ENCODE peak calls at places on chromosomes 12 and 14, in eight cellular contexts. One of them, this sample, is unnamed. For H3K4me1, the result is how much of the 10 kb centered on the place peaks cover.

GRCh38 chr12:51025182-51025747 is 919 bp downstream of the SLC11A2 start:
- DNase-seq in stomach: no peak
- DNase-seq in colonic mucosa: no peak
- DNase-seq in heart left ventricle: no peak
- DNase-seq in psoas muscle: no peak
- DNase-seq in cardiac muscle cell: no peak
- DNase-seq in GM23248: no peak
- DNase-seq in naive thymus-derived CD4-positive, alpha-beta T cell: no peak
- DNase-seq in this sample: no peak

GRCh38 chr14:91911474-91912032 is 35.9 kb downstream of the FBLN5 start:
- DNase-seq in psoas muscle: no peak
- DNase-seq in GM23248: peak
- DNase-seq in naive thymus-derived CD4-positive, alpha-beta T cell: peak
- DNase-seq in cardiac muscle cell: peak
- DNase-seq in colonic mucosa: peak
- DNase-seq in heart left ventricle: no peak
- DNase-seq in stomach: peak
- DNase-seq in this sample: peak

GRCh38 chr12:132285991-132286681 is 43.3 kb downstream of the GALNT9 start:
- DNase-seq in heart left ventricle: peak
- DNase-seq in stomach: peak
- DNase-seq in colonic mucosa: peak
- DNase-seq in psoas muscle: peak
- DNase-seq in GM23248: peak
- DNase-seq in cardiac muscle cell: peak
- DNase-seq in naive thymus-derived CD4-positive, alpha-beta T cell: no peak
- DNase-seq in this sample: no peak

GRCh38 chr12:107163413-107163812 is 70.1 kb upstream of the CRY1 start:
- DNase-seq in psoas muscle: no peak
- DNase-seq in naive thymus-derived CD4-positive, alpha-beta T cell: no peak
- DNase-seq in GM23248: peak
- DNase-seq in cardiac muscle cell: no peak
- DNase-seq in colonic mucosa: no peak
- DNase-seq in heart left ventricle: no peak
- DNase-seq in stomach: no peak
- DNase-seq in this sample: no peak

GRCh38 chr14:61240206-61240605 is 40.9 kb downstream of the TMEM30B start:
- DNase-seq in colonic mucosa: no peak
- DNase-seq in heart left ventricle: no peak
- DNase-seq in psoas muscle: no peak
- DNase-seq in cardiac muscle cell: no peak
- DNase-seq in GM23248: no peak
- DNase-seq in naive thymus-derived CD4-positive, alpha-beta T cell: no peak
- DNase-seq in stomach: no peak
- DNase-seq in this sample: no peak

GRCh38 chr12:6390084-6390799 is 6.3 kb downstream of the LTBR start:
- DNase-seq in heart left ventricle: no peak
- DNase-seq in naive thymus-derived CD4-positive, alpha-beta T cell: no peak
- DNase-seq in psoas muscle: no peak
- DNase-seq in stomach: no peak
- DNase-seq in GM23248: no peak
- DNase-seq in cardiac muscle cell: no peak
- DNase-seq in colonic mucosa: peak
- DNase-seq in this sample: no peak

GRCh38 chr14:50874842-50875241 is 3.0 kb downstream of the ABHD12B start:
- DNase-seq in cardiac muscle cell: no peak
- DNase-seq in stomach: no peak
- DNase-seq in colonic mucosa: no peak
- DNase-seq in psoas muscle: no peak
- DNase-seq in GM23248: no peak
- DNase-seq in naive thymus-derived CD4-positive, alpha-beta T cell: no peak
- DNase-seq in heart left ventricle: no peak
- DNase-seq in this sample: no peak

GRCh38 chr14:57319636-57320035 is 50.9 kb downstream of the AP5M1 start:
- DNase-seq in naive thymus-derived CD4-positive, alpha-beta T cell: no peak
- DNase-seq in stomach: no peak
- DNase-seq in GM23248: peak
- DNase-seq in heart left ventricle: no peak
- DNase-seq in colonic mucosa: no peak
- DNase-seq in cardiac muscle cell: no peak
- DNase-seq in psoas muscle: no peak
- DNase-seq in this sample: no peak

GRCh38 chr14:103749860-103750259 is 34.2 kb downstream of the ZFYVE21 start:
- DNase-seq in GM23248: no peak
- DNase-seq in colonic mucosa: no peak
- DNase-seq in heart left ventricle: no peak
- DNase-seq in stomach: no peak
- DNase-seq in psoas muscle: no peak
- DNase-seq in cardiac muscle cell: no peak
- DNase-seq in naive thymus-derived CD4-positive, alpha-beta T cell: no peak
- DNase-seq in this sample: no peak

GRCh38 chr14:30195946-30196345 is 268.3 kb upstream of the PRKD1 start:
- DNase-seq in naive thymus-derived CD4-positive, alpha-beta T cell: no peak
- DNase-seq in colonic mucosa: no peak
- DNase-seq in heart left ventricle: no peak
- DNase-seq in psoas muscle: no peak
- DNase-seq in GM23248: peak
- DNase-seq in stomach: no peak
- DNase-seq in cardiac muscle cell: peak
- DNase-seq in this sample: no peak

GRCh38 chr14:56752428-56752827 is 57.9 kb downstream of the OTX2 start:
- DNase-seq in cardiac muscle cell: no peak
- DNase-seq in colonic mucosa: no peak
- DNase-seq in GM23248: no peak
- DNase-seq in stomach: no peak
- DNase-seq in naive thymus-derived CD4-positive, alpha-beta T cell: no peak
- DNase-seq in psoas muscle: no peak
- DNase-seq in heart left ventricle: no peak
- DNase-seq in this sample: no peak

GRCh38 chr14:99378782-99379214 is 101.9 kb downstream of the SETD3 start:
- DNase-seq in psoas muscle: no peak
- DNase-seq in GM23248: peak
- DNase-seq in cardiac muscle cell: peak
- DNase-seq in stomach: no peak
- DNase-seq in colonic mucosa: no peak
- DNase-seq in heart left ventricle: no peak
- DNase-seq in naive thymus-derived CD4-positive, alpha-beta T cell: no peak
- DNase-seq in this sample: no peak

GRCh38 chr14:56760164-56760914 is 49.9 kb downstream of the OTX2 start:
- DNase-seq in GM23248: no peak
- DNase-seq in cardiac muscle cell: no peak
- DNase-seq in stomach: no peak
- DNase-seq in colonic mucosa: no peak
- DNase-seq in heart left ventricle: no peak
- DNase-seq in psoas muscle: no peak
- DNase-seq in naive thymus-derived CD4-positive, alpha-beta T cell: no peak
- DNase-seq in this sample: no peak

GRCh38 chr12:51183816-51184215 is 10.9 kb upstream of the TFCP2 start:
- DNase-seq in psoas muscle: peak
- DNase-seq in GM23248: peak
- DNase-seq in naive thymus-derived CD4-positive, alpha-beta T cell: no peak
- DNase-seq in stomach: peak
- DNase-seq in heart left ventricle: peak
- DNase-seq in cardiac muscle cell: peak
- DNase-seq in colonic mucosa: peak
- DNase-seq in this sample: no peak

GRCh38 chr12:10339441-10339840 is 31.8 kb downstream of the KLRD1 start:
- DNase-seq in stomach: no peak
- DNase-seq in cardiac muscle cell: peak
- DNase-seq in colonic mucosa: no peak
- DNase-seq in heart left ventricle: no peak
- DNase-seq in GM23248: peak
- DNase-seq in naive thymus-derived CD4-positive, alpha-beta T cell: no peak
- DNase-seq in psoas muscle: no peak
- DNase-seq in this sample: no peak

GRCh38 chr12:5371636-5372035 is 60.3 kb upstream of the NTF3 start:
- DNase-seq in psoas muscle: no peak
- DNase-seq in stomach: no peak
- DNase-seq in cardiac muscle cell: no peak
- DNase-seq in naive thymus-derived CD4-positive, alpha-beta T cell: no peak
- DNase-seq in GM23248: no peak
- DNase-seq in heart left ventricle: no peak
- DNase-seq in colonic mucosa: no peak
- DNase-seq in this sample: no peak

GRCh38 chr12:31368666-31369361 is 42.9 kb upstream of the SINHCAF start:
- DNase-seq in GM23248: no peak
- DNase-seq in stomach: peak
- DNase-seq in cardiac muscle cell: peak
- DNase-seq in colonic mucosa: peak
- DNase-seq in naive thymus-derived CD4-positive, alpha-beta T cell: no peak
- DNase-seq in heart left ventricle: no peak
- DNase-seq in psoas muscle: no peak
- DNase-seq in this sample: no peak

GRCh38 chr12:113988976-113989375 is 22.9 kb upstream of the RBM19 start:
- DNase-seq in heart left ventricle: no peak
- DNase-seq in GM23248: no peak
- DNase-seq in stomach: no peak
- DNase-seq in naive thymus-derived CD4-positive, alpha-beta T cell: no peak
- DNase-seq in psoas muscle: no peak
- DNase-seq in colonic mucosa: no peak
- DNase-seq in cardiac muscle cell: no peak
- DNase-seq in this sample: no peak

GRCh38 chr12:53939141-53940108 is 794 bp downstream of the HOXC13 start:
- DNase-seq in colonic mucosa: no peak
- DNase-seq in psoas muscle: peak
- DNase-seq in naive thymus-derived CD4-positive, alpha-beta T cell: no peak
- DNase-seq in cardiac muscle cell: peak
- DNase-seq in GM23248: peak
- DNase-seq in stomach: no peak
- DNase-seq in heart left ventricle: no peak
- DNase-seq in this sample: no peak
- H3K4me3 ChIP-seq in colonic mucosa: no peak
- H3K4me3 ChIP-seq in psoas muscle: peak
- H3K4me3 ChIP-seq in naive thymus-derived CD4-positive, alpha-beta T cell: no peak
- H3K4me3 ChIP-seq in cardiac muscle cell: no peak
- H3K4me3 ChIP-seq in GM23248: peak
- H3K4me3 ChIP-seq in stomach: no peak
- H3K4me3 ChIP-seq in heart left ventricle: no peak
- H3K4me3 ChIP-seq in this sample: no peak

DNA sequence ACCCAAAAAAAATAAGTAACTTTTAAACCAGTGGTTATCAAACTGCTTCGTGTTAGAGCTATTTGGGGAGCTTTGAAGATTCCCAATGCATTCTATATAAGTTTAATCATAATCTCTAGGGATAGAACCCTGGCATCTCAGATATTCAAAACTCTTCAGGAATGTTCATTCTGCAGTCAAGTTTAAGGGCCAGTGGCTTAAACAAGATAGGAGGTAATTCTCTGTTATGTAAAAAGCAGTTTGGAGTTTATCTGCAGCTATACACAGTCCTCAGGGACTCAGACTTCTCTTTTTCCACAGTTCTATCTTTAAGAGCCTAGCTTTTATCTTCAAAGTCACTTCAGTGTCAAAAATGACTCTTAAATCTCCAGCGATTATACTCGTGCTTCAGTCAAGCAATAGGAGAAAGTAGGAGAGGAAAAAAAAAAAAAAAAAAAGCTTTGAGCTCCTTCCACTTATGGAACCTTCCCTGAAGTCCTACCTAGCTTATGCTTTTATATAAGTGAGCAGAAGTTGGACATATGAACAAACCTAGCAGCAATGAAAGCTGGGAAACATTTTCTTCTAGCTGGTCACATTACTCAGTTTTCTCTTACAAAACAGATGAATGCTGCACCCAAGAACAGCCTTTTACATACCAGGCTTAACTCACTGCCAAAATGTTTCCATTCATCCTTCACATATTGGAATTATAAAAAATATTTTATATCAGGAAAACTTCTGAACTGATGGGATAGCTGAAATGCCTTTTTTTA is 302.8 kb downstream of the FSCB start:
- DNase-seq in colonic mucosa: no peak
- DNase-seq in heart left ventricle: no peak
- DNase-seq in cardiac muscle cell: peak
- DNase-seq in naive thymus-derived CD4-positive, alpha-beta T cell: no peak
- DNase-seq in GM23248: no peak
- DNase-seq in psoas muscle: no peak
- DNase-seq in stomach: no peak
- DNase-seq in this sample: no peak
- H3K27ac ChIP-seq in colonic mucosa: no peak
- H3K27ac ChIP-seq in heart left ventricle: no peak
- H3K27ac ChIP-seq in cardiac muscle cell: peak
- H3K27ac ChIP-seq in naive thymus-derived CD4-positive, alpha-beta T cell: no peak
- H3K27ac ChIP-seq in GM23248: no peak
- H3K27ac ChIP-seq in psoas muscle: no peak
- H3K27ac ChIP-seq in stomach: no peak
- H3K27ac ChIP-seq in this sample: no peak

GRCh38 chr12:79664518-79664917 is 26.2 kb downstream of the PAWR start:
- DNase-seq in colonic mucosa: no peak
- DNase-seq in naive thymus-derived CD4-positive, alpha-beta T cell: no peak
- DNase-seq in heart left ventricle: no peak
- DNase-seq in psoas muscle: no peak
- DNase-seq in stomach: no peak
- DNase-seq in GM23248: no peak
- DNase-seq in cardiac muscle cell: no peak
- DNase-seq in this sample: no peak

GRCh38 chr12:79659961-79660431 is 30.8 kb downstream of the PAWR start:
- DNase-seq in naive thymus-derived CD4-positive, alpha-beta T cell: no peak
- DNase-seq in stomach: no peak
- DNase-seq in cardiac muscle cell: no peak
- DNase-seq in psoas muscle: no peak
- DNase-seq in GM23248: peak
- DNase-seq in heart left ventricle: no peak
- DNase-seq in colonic mucosa: no peak
- DNase-seq in this sample: no peak

GRCh38 chr12:79658221-79658620 is 32.5 kb downstream of the PAWR start:
- DNase-seq in psoas muscle: no peak
- DNase-seq in heart left ventricle: no peak
- DNase-seq in stomach: no peak
- DNase-seq in cardiac muscle cell: peak
- DNase-seq in GM23248: peak
- DNase-seq in colonic mucosa: no peak
- DNase-seq in naive thymus-derived CD4-positive, alpha-beta T cell: no peak
- DNase-seq in this sample: no peak

GRCh38 chr12:79662046-79662811 is 28.5 kb downstream of the PAWR start:
- DNase-seq in heart left ventricle: no peak
- DNase-seq in GM23248: no peak
- DNase-seq in cardiac muscle cell: no peak
- DNase-seq in naive thymus-derived CD4-positive, alpha-beta T cell: no peak
- DNase-seq in stomach: no peak
- DNase-seq in colonic mucosa: no peak
- DNase-seq in psoas muscle: no peak
- DNase-seq in this sample: no peak

DNA sequence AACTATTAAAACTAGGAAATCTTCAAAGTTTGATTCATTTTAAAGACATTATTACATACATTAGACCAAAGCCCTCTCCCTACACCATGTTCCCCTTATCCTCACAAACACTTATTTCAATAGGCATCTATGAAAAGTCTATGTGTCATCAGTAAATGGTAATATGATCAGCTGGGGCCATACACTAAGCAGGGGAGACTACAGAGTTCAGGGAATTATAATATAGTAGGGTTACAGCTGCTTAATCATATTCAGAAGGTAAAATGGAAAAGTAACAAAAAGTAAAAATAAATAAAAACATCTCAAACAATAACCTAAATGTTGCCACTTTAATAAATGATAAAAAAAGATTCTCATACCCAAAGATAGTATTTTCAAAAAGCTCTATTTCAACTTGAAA is 29.1 kb downstream of the PAWR start:
- DNase-seq in naive thymus-derived CD4-positive, alpha-beta T cell: no peak
- DNase-seq in colonic mucosa: no peak
- DNase-seq in cardiac muscle cell: no peak
- DNase-seq in heart left ventricle: no peak
- DNase-seq in stomach: no peak
- DNase-seq in GM23248: peak
- DNase-seq in psoas muscle: no peak
- DNase-seq in this sample: no peak
- H3K4me1 ChIP-seq in naive thymus-derived CD4-positive, alpha-beta T cell: under half
- H3K4me1 ChIP-seq in colonic mucosa: under half
- H3K4me1 ChIP-seq in cardiac muscle cell: under half
- H3K4me1 ChIP-seq in heart left ventricle: under half
- H3K4me1 ChIP-seq in stomach: under half
- H3K4me1 ChIP-seq in GM23248: under half
- H3K4me1 ChIP-seq in psoas muscle: under half
- H3K4me1 ChIP-seq in this sample: under half

GRCh38 chr12:25960926-25961325 is 2.4 kb downstream of the RASSF8 start:
- DNase-seq in psoas muscle: no peak
- DNase-seq in stomach: no peak
- DNase-seq in colonic mucosa: no peak
- DNase-seq in naive thymus-derived CD4-positive, alpha-beta T cell: no peak
- DNase-seq in GM23248: no peak
- DNase-seq in cardiac muscle cell: no peak
- DNase-seq in heart left ventricle: no peak
- DNase-seq in this sample: no peak
- H3K4me3 ChIP-seq in psoas muscle: peak
- H3K4me3 ChIP-seq in stomach: peak
- H3K4me3 ChIP-seq in colonic mucosa: no peak
- H3K4me3 ChIP-seq in naive thymus-derived CD4-positive, alpha-beta T cell: no peak
- H3K4me3 ChIP-seq in GM23248: peak
- H3K4me3 ChIP-seq in cardiac muscle cell: peak
- H3K4me3 ChIP-seq in heart left ventricle: peak
- H3K4me3 ChIP-seq in this sample: no peak

This sample was measured in iPS DF 6.9.